ENCODE peak calls at places on chromosomes 4 and X, in four cellular contexts. H is stomach, X is upper lobe of left lung, K is transverse colon. L is an unnamed sample.

GRCh38 chr4:84916233-84916632 is 50.3 kb downstream of the WDFY3 start:
- DNase-seq in H (no peak), X (no peak), K (no peak), L (no peak)

GRCh38 chrX:72054776-72055495 is 76.8 kb downstream of the RTL5 start:
- DNase-seq in H (no peak), X (no peak), K (no peak), L (no peak)

GRCh38 chr4:2822461-2823300 is 21.0 kb upstream of the ADD1 start:
- DNase-seq in H (no peak), X (no peak), K (no peak), L (peak; percentile 69)

GRCh38 chrX:118507766-118508165 is 12.2 kb downstream of the DOCK11 start:
- DNase-seq in H (no peak), X (no peak), K (no peak), L (no peak)

GRCh38 chr4:150862829-150863228 is 152.3 kb downstream of the LRBA start:
- DNase-seq in H (no peak), X (no peak), K (no peak), L (no peak)

GRCh38 chr4:94583938-94584641 is 132.3 kb downstream of the PDLIM5 start:
- DNase-seq in H (no peak), X (no peak), K (no peak), L (no peak)

GRCh38 chr4:7661066-7661748 is 226.5 kb upstream of the PSAPL1 start:
- DNase-seq in H (no peak), X (no peak), K (no peak), L (peak; percentile 51)

GRCh38 chrX:24659106-24659505 is 12.0 kb upstream of the PCYT1B start:
- DNase-seq in H (no peak), X (no peak), K (no peak), L (no peak)

GRCh38 chrX:12975999-12976558 is 1.2 kb downstream of the TMSB4X start:
- DNase-seq in H (peak; percentile 40), X (peak; percentile 60), K (no peak), L (peak; percentile 89)

GRCh38 chrX:64894454-64895038 is 81.7 kb downstream of the ZC4H2 start:
- DNase-seq in H (peak; percentile 48), X (no peak), K (peak; percentile 51), L (no peak)

GRCh38 chr4:7894098-7894676 is 45.5 kb downstream of the AFAP1 start:
- DNase-seq in H (no peak), X (no peak), K (no peak), L (no peak)

GRCh38 chr4:48078862-48079655 is 55.0 kb downstream of the TXK start:
- DNase-seq in H (no peak), X (no peak), K (no peak), L (peak; percentile 44)

GRCh38 chr4:83019794-83020497 is 9.3 kb upstream of the LIN54 start:
- DNase-seq in H (no peak), X (no peak), K (no peak), L (no peak)

GRCh38 chrX:155266446-155266845 is 2.2 kb upstream of the RAB39B start:
- DNase-seq in H (no peak), X (no peak), K (no peak), L (no peak)

GRCh38 chr4:61877893-61878292 is 677.8 kb downstream of the ADGRL3 start:
- DNase-seq in H (no peak), X (no peak), K (no peak), L (no peak)

GRCh38 chrX:16970977-16971376 is 24.5 kb downstream of the REPS2 start:
- DNase-seq in H (no peak), X (no peak), K (no peak), L (no peak)

GRCh38 chrX:124530803-124531202 is 184.4 kb downstream of the SH2D1A start:
- DNase-seq in H (no peak), X (no peak), K (no peak), L (no peak)

GRCh38 chr4:122826596-122827257 is at the start of gene FGF2:
- DNase-seq in H (peak; percentile 31), X (peak; percentile 26), K (peak; percentile 34), L (peak; percentile 79)

GRCh38 chr4:88002786-88003185 is 4.6 kb upstream of the PKD2 start:
- DNase-seq in H (no peak), X (no peak), K (no peak), L (no peak)

GRCh38 chr4:55884093-55884850 is 30.8 kb downstream of the EXOC1 start:
- DNase-seq in H (no peak), X (no peak), K (no peak), L (no peak)
- H3K27ac ChIP-seq in H (no peak overlapping the region), X (no peak overlapping the region), K (no peak overlapping the region), L (no peak overlapping the region)

DNA sequence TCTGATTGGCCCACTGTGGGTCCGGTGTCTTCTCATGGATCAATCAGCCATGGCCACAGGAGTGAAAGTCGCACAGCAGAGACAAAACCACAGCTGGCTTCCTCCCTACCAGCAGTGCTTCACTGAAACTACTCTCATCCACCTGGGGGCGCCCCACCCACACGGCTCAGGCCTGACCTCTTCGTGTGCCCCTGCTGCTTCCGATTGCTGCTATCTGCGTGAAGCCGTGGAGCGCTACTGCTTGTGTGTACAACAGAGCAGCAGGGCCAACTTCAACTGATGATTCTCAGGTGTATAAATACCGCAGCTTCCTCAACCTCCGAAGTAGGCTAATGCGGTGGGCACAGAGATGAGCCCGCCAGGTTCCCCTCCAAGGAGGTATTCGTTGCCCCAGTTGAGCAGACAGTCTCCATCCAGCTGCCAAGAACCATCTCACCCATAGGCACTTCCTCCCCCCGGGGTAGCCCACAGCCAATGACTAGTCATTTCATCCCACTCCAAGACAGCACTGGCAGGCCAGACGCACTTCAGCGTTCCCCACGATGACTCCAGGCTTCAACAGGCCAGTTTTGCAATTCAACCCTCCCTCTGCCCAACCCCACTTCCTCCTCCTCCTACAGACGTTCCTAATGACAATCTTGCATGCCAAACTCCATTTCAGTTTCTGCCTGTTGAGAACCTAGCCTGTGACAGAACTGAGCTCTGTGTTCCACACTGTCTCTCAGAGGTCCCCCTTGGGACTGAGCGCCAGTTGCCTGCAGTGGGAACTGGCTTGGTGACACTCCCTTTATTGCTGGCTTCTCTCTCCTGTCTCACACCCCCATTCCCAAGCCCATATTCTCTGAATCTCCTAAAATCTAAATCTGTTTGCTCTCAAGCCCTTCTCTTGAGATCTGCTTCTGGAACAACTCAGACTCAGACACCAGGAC is 41.3 kb upstream of the ATP6AP2 start:
- DNase-seq in H (no peak), X (peak; percentile 79), K (peak; percentile 49), L (peak; percentile 86)
- TF ChIP-seq POLR2AphosphoS5 in H (no peak), X (no peak), K (no peak), L (no peak)

GRCh38 chr4:1726146-1726934 is 5.0 kb downstream of the TACC3 start:
- DNase-seq in H (peak; percentile 96), X (peak; percentile 94), K (peak; percentile 94), L (peak; percentile 97)

GRCh38 chr4:1730532-1731135 is 9.3 kb downstream of the TACC3 start:
- DNase-seq in H (peak; percentile 72), X (no peak), K (no peak), L (peak; percentile 69)

GRCh38 chr4:1727117-1728031 is 6.1 kb downstream of the TACC3 start:
- DNase-seq in H (peak; percentile 67), X (peak; percentile 89), K (peak; percentile 54), L (peak; percentile 90)

GRCh38 chr4:1725521-1725920 is 4.2 kb downstream of the TACC3 start:
- DNase-seq in H (no peak), X (no peak), K (no peak), L (peak; percentile 76)

DNA sequence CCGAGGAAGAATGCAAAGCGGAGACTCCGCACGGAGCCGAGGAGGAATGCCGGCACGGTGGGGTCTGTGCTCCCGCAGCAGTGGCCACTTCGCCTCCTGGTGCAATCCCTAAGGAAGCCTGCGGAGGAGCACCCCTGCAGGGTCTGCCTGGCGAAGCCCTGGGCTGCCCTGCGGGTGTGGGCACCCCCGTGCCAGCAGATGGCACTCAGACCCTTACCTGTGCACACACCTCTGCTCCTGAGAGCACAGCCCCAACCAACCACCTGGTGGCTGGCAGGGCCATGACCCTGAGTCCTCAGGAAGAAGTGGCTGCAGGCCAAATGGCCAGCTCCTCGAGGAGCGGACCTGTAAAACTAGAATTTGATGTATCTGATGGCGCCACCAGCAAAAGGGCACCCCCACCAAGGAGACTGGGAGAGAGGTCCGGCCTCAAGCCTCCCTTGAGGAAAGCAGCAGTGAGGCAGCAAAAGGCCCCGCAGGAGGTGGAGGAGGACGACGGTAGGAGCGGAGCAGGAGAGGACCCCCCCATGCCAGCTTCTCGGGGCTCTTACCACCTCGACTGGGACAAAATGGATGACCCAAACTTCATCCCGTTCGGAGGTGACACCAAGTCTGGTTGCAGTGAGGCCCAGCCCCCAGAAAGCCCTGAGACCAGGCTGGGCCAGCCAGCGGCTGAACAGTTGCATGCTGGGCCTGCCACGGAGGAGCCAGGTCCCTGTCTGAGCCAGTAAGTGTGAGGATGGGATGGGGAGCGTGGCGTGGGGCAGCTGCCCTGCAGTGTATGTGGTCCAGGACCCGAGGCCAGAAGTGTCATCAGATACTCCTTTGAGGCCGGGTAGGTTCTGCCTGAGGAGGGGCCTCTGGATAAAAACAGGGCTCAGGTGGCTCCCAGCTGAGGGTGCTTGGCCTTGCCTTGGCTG is 7.0 kb downstream of the TACC3 start:
- DNase-seq in H (peak; percentile 59), X (no peak), K (no peak), L (peak; percentile 79)
- H3K27ac ChIP-seq in H (peak overlapping the region; percentile 67), X (peak overlapping the region; percentile 86), K (peak overlapping the region; percentile 53), L (no peak overlapping the region)

GRCh38 chrX:119570351-119570835 is 4.0 kb upstream of the UBE2A start:
- DNase-seq in H (no peak), X (no peak), K (no peak), L (no peak)

DNA sequence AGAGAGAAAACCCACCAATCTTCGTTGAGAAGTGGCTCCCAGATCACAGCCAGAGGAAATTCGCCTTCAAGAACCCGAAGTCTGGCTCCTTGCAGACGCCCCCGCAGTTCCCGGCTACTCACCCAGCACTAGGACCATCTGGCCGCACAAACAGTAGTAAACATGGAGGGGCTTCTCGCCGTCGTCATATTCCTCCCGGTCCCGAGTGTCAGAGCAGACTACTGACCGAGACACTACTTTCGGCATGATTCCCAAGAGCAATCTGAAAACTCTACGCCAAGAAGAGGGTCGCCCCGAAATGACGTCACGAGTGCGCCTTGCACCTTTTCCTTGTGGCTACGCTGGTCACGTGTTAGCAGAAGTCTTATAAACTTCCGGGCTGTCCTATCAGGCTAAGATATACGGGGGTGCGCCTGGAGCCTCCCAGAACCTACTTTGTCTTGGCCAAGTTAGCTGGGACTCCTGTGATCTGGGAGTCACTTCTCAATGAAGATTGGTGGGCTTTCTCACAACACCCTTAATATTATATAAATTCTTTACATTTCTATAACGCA is at the start of gene STEEP1:
- DNase-seq in H (peak; percentile 90), X (peak; percentile 90), K (peak; percentile 92), L (peak; percentile 94)
- TF ChIP-seq POLR2AphosphoS5 in H (peak; percentile 82), X (peak; percentile 92), K (peak; percentile 72), L (peak; percentile 72)

L was measured in spleen.